ENCODE peak calls at places on chromosomes 12 and 14, in five cellular contexts. D, N, F, T and K are unnamed samples.

GRCh38 chr12:114275937-114276785 is 129.8 kb downstream of the TBX5 start:
- DNase-seq in T (no peak), F (no peak), N (no peak), D (no peak), K (no peak)

GRCh38 chr14:104464907-104465306 is 114.7 kb upstream of the C14orf180 start:
- DNase-seq in D (no peak), T (no peak), F (no peak), N (no peak), K (no peak)

GRCh38 chr12:114163766-114164165 is 197.6 kb upstream of the RBM19 start:
- DNase-seq in D (no peak), T (no peak), F (no peak), N (peak; percentile 25), K (no peak)

GRCh38 chr12:10235761-10236631 is 23.3 kb downstream of the GABARAPL1 start:
- DNase-seq in T (peak; percentile 24), F (peak; percentile 51), D (peak; percentile 55), N (peak; percentile 65), K (peak; percentile 45)

GRCh38 chr12:80100566-80100965 is 1.2 kb downstream of the OTOGL start:
- DNase-seq in D (no peak), T (no peak), F (no peak), N (no peak), K (no peak)

GRCh38 chr14:48398675-48399282 is 723.4 kb upstream of the MDGA2 start:
- DNase-seq in F (peak; percentile 57), D (peak; percentile 5), N (peak; percentile 78), T (no peak), K (peak; percentile 70)

GRCh38 chr14:69090187-69090789 is 62.6 kb downstream of the DCAF5 start:
- DNase-seq in T (no peak), F (no peak), D (peak; percentile 38), N (peak; percentile 61), K (no peak)

GRCh38 chr12:67506739-67507138 is 141.8 kb upstream of the DYRK2 start:
- DNase-seq in T (no peak), D (no peak), N (peak; percentile 23), F (no peak), K (no peak)

GRCh38 chr14:103317251-103317650 is 16.8 kb upstream of the EIF5 start:
- DNase-seq in F (no peak), D (no peak), N (no peak), T (no peak), K (no peak)

GRCh38 chr12:46524778-46525177 is 152.2 kb upstream of the SLC38A2 start:
- DNase-seq in F (peak; percentile 6), T (no peak), D (no peak), N (peak; percentile 13), K (peak; percentile 26)

GRCh38 chr12:123483602-123484273 is 25.8 kb downstream of the SNRNP35 start:
- DNase-seq in N (no peak), D (no peak), F (no peak), T (no peak), K (no peak)

GRCh38 chr12:12561305-12562015 is 1.2 kb downstream of the DUSP16 start:
- DNase-seq in F (peak; percentile 65), T (peak; percentile 22), N (peak; percentile 71), D (peak; percentile 62), K (peak; percentile 49)

GRCh38 chr14:105272623-105273022 is 24.3 kb downstream of the BTBD6 start:
- DNase-seq in D (no peak), F (no peak), N (no peak), T (no peak), K (no peak)

GRCh38 chr14:94388027-94388895 is at the start of gene SERPINA1:
- DNase-seq in N (no peak), D (no peak), F (no peak), T (no peak), K (no peak)

GRCh38 chr14:90248594-90248993 is 7.8 kb upstream of the PSMC1 start:
- DNase-seq in D (no peak), F (no peak), T (no peak), N (no peak), K (no peak)

GRCh38 chr12:109450980-109451379 is 26.1 kb downstream of the KCTD10 start:
- DNase-seq in F (no peak), D (no peak), N (no peak), T (no peak), K (no peak)

GRCh38 chr12:72264548-72265175 is 7.5 kb upstream of the TRHDE start:
- DNase-seq in N (peak; percentile 21), D (no peak), T (no peak), F (no peak), K (no peak)

GRCh38 chr12:49552014-49552413 is 13.2 kb downstream of the KCNH3 start:
- DNase-seq in F (no peak), D (no peak), T (no peak), N (no peak), K (no peak)